ENCODE peak calls at places on chromosomes 16 and 17, in eight cellular contexts. One of them, this sample, is unnamed.

GRCh38 chr17:78925234-78925633 is at the start of gene TIMP2:
- DNase-seq in uterus: peak
- DNase-seq in H7: peak
- DNase-seq in OCI-LY7: peak
- DNase-seq in SK-N-MC: peak
- DNase-seq in HFF-Myc: peak
- DNase-seq in transverse colon: peak
- DNase-seq in colonic mucosa: peak
- DNase-seq in this sample: no peak

GRCh38 chr16:89855986-89856385 is 17.4 kb upstream of the TCF25 start:
- DNase-seq in uterus: no peak
- DNase-seq in H7: peak
- DNase-seq in OCI-LY7: no peak
- DNase-seq in SK-N-MC: no peak
- DNase-seq in HFF-Myc: no peak
- DNase-seq in transverse colon: no peak
- DNase-seq in colonic mucosa: no peak
- DNase-seq in this sample: no peak

GRCh38 chr17:68792042-68792685 is 163.0 kb downstream of the ABCA8 start:
- DNase-seq in uterus: no peak
- DNase-seq in H7: no peak
- DNase-seq in OCI-LY7: no peak
- DNase-seq in SK-N-MC: no peak
- DNase-seq in HFF-Myc: no peak
- DNase-seq in transverse colon: no peak
- DNase-seq in colonic mucosa: no peak
- DNase-seq in this sample: no peak

GRCh38 chr17:3002538-3003301 is 60.7 kb downstream of the OR1D5 start:
- DNase-seq in uterus: no peak
- DNase-seq in H7: no peak
- DNase-seq in OCI-LY7: peak
- DNase-seq in SK-N-MC: no peak
- DNase-seq in HFF-Myc: no peak
- DNase-seq in transverse colon: peak
- DNase-seq in colonic mucosa: peak
- DNase-seq in this sample: no peak

GRCh38 chr16:67013238-67013822 is 15.6 kb upstream of the CBFB start:
- DNase-seq in uterus: no peak
- DNase-seq in H7: peak
- DNase-seq in OCI-LY7: no peak
- DNase-seq in SK-N-MC: no peak
- DNase-seq in HFF-Myc: no peak
- DNase-seq in transverse colon: no peak
- DNase-seq in colonic mucosa: no peak
- DNase-seq in this sample: no peak

GRCh38 chr17:28008526-28008925 is 34.0 kb upstream of the NLK start:
- DNase-seq in uterus: no peak
- DNase-seq in H7: peak
- DNase-seq in OCI-LY7: peak
- DNase-seq in SK-N-MC: peak
- DNase-seq in HFF-Myc: peak
- DNase-seq in transverse colon: peak
- DNase-seq in colonic mucosa: peak
- DNase-seq in this sample: peak

GRCh38 chr17:50563095-50563511 is 2.6 kb downstream of the CACNA1G start:
- DNase-seq in uterus: no peak
- DNase-seq in H7: no peak
- DNase-seq in OCI-LY7: no peak
- DNase-seq in SK-N-MC: no peak
- DNase-seq in HFF-Myc: no peak
- DNase-seq in transverse colon: no peak
- DNase-seq in colonic mucosa: no peak
- DNase-seq in this sample: no peak

GRCh38 chr16:57229079-57229478 is 16.0 kb upstream of the ARL2BP start:
- DNase-seq in uterus: no peak
- DNase-seq in H7: no peak
- DNase-seq in OCI-LY7: no peak
- DNase-seq in SK-N-MC: no peak
- DNase-seq in HFF-Myc: no peak
- DNase-seq in transverse colon: no peak
- DNase-seq in colonic mucosa: no peak
- DNase-seq in this sample: no peak

GRCh38 chr17:47388825-47389224 is 65.1 kb downstream of the EFCAB13 start:
- DNase-seq in uterus: no peak
- DNase-seq in H7: no peak
- DNase-seq in OCI-LY7: no peak
- DNase-seq in SK-N-MC: no peak
- DNase-seq in HFF-Myc: no peak
- DNase-seq in transverse colon: no peak
- DNase-seq in colonic mucosa: no peak
- DNase-seq in this sample: peak

DNA sequence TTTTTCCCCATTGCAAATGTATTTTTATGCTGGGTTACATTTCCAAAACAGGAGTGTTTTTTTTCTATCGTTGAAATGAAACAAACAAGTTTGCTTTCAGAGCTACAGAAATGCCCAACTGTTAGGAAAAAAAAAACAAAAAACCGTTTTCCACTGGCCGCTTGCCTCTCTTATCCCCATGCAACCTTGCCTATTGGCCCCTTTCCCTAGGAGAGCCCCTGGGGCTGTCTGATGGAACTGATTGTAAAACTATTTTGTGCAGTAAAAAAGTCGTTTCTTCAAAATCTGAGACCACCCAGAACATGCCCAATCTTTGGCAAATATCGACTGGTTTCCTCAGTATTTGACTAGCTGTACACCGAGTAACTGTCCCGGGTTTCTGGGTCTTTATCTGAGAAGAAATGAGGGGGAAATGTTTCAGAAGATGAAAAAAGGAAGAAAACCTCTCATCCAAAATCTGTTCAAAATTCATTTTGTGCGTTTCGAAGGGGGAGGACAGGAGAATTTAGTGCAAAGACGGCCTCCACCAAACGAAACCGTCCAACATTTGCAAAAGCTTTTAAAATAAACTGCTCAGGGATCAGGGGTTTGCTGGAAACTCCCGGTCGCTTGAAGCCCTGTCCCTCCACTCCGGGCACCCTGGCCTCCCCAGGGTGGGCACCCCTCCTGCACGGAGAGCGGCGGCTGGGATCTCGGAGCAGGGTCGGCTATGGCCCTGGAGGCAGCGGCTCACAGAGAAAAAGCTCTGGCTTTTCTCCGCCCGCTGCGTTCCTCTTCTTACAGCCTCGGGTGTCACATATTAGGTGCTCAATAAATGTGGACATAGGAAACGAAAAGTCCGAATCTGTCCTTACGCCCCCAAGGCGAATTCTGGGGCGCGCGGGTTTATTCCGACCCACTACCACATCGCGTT is 1.0 kb upstream of the GNAO1 start:
- DNase-seq in uterus: peak
- DNase-seq in H7: peak
- DNase-seq in OCI-LY7: no peak
- DNase-seq in SK-N-MC: no peak
- DNase-seq in HFF-Myc: no peak
- DNase-seq in transverse colon: no peak
- DNase-seq in colonic mucosa: no peak
- DNase-seq in this sample: no peak
- H3K4me3 ChIP-seq in uterus: peak
- H3K4me3 ChIP-seq in H7: peak
- H3K4me3 ChIP-seq in OCI-LY7: no peak
- H3K4me3 ChIP-seq in SK-N-MC: peak
- H3K4me3 ChIP-seq in HFF-Myc: peak
- H3K4me3 ChIP-seq in transverse colon: peak
- H3K4me3 ChIP-seq in colonic mucosa: peak
- H3K4me3 ChIP-seq in this sample: peak

DNA sequence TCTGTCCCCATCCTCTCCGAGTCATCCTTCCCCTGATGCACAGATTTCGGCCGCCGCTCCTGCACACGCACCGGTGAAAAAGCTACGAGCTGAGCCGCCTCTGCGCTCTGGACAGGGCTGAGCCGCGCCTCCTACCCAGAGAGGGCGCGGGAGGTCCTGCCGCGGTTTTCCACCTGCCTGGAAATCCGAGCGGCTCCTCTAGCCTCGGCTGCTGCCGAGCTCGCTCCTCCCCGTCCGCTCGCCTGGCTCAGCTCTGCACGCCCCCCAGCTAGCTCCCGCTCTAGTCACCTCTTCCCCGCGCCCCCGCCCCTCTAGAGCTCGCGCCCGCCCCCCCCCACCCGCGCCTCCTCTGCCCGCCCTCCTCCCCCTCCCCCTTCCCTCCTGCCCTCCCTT is 198 bp upstream of the SHISA9 start:
- DNase-seq in uterus: no peak
- DNase-seq in H7: peak
- DNase-seq in OCI-LY7: no peak
- DNase-seq in SK-N-MC: no peak
- DNase-seq in HFF-Myc: no peak
- DNase-seq in transverse colon: no peak
- DNase-seq in colonic mucosa: no peak
- DNase-seq in this sample: no peak
- H3K4me3 ChIP-seq in uterus: no peak
- H3K4me3 ChIP-seq in H7: peak
- H3K4me3 ChIP-seq in OCI-LY7: no peak
- H3K4me3 ChIP-seq in SK-N-MC: peak
- H3K4me3 ChIP-seq in HFF-Myc: no peak
- H3K4me3 ChIP-seq in transverse colon: no peak
- H3K4me3 ChIP-seq in colonic mucosa: no peak
- H3K4me3 ChIP-seq in this sample: no peak

GRCh38 chr16:70682239-70683145 is 3.4 kb downstream of the MTSS2 start:
- DNase-seq in uterus: no peak
- DNase-seq in H7: no peak
- DNase-seq in OCI-LY7: no peak
- DNase-seq in SK-N-MC: no peak
- DNase-seq in HFF-Myc: no peak
- DNase-seq in transverse colon: no peak
- DNase-seq in colonic mucosa: no peak
- DNase-seq in this sample: no peak
- H3K4me3 ChIP-seq in uterus: no peak
- H3K4me3 ChIP-seq in H7: no peak
- H3K4me3 ChIP-seq in OCI-LY7: no peak
- H3K4me3 ChIP-seq in SK-N-MC: no peak
- H3K4me3 ChIP-seq in HFF-Myc: peak
- H3K4me3 ChIP-seq in transverse colon: no peak
- H3K4me3 ChIP-seq in colonic mucosa: no peak
- H3K4me3 ChIP-seq in this sample: peak

DNA sequence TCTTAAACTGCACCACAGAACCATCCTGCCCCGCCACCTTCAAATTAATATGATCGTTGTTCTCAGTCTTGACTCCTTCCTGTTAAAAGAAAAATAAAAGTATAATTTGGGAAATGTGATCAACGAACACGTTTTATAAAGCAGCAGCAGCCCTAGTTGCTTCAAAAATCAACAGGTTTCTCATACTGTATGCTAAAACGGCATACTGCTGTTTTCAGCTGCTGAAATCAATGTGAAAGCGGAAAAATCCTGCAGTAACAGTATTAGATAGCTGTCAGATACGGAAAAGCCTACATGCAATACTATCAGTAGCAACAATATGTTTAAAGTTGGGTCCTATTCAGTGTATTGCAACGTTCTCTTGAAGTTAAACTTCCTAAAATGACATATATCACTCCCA is 1.6 kb downstream of the SUMO2 start:
- DNase-seq in uterus: no peak
- DNase-seq in H7: peak
- DNase-seq in OCI-LY7: no peak
- DNase-seq in SK-N-MC: no peak
- DNase-seq in HFF-Myc: no peak
- DNase-seq in transverse colon: no peak
- DNase-seq in colonic mucosa: no peak
- DNase-seq in this sample: no peak
- H3K4me3 ChIP-seq in uterus: peak
- H3K4me3 ChIP-seq in H7: peak
- H3K4me3 ChIP-seq in OCI-LY7: peak
- H3K4me3 ChIP-seq in SK-N-MC: peak
- H3K4me3 ChIP-seq in HFF-Myc: peak
- H3K4me3 ChIP-seq in transverse colon: peak
- H3K4me3 ChIP-seq in colonic mucosa: peak
- H3K4me3 ChIP-seq in this sample: peak

DNA sequence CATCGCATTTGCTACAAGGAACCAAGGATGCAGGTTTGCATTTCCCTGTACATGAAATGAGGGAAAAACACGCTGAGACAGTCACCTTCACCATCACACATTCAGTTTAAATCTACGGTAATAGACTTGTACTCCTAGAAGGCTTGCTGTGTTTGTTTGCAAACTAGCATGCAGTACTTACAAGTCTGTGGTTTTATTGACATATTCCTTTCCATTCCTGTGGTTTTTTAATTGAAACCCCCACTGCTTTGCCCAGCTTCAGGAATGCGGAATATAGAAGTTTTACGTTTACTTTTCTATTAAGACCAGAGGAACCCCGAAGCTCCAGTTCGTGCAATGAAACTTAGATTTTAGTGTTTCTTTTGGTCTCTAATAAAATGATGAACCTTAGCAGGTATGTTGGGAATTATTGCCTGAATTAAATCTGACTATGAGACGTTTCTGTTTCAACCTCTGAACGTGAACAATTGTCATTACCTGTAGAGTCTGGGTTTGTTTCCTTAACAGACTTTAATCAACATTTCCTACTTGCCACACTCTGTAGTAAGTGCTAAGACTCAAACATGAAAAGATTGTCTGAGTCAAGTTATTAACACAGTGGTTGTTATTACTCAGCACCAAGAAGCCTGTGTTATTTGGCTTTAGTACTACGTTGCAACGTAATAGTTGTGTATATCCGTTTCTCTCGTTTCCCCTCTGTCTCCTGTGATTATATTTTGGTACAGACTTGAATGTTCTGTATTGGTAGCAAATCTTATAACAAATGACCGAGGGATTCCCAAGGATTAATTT is 793.3 kb upstream of the GOT2 start:
- DNase-seq in uterus: no peak
- DNase-seq in H7: no peak
- DNase-seq in OCI-LY7: no peak
- DNase-seq in SK-N-MC: peak
- DNase-seq in HFF-Myc: peak
- DNase-seq in transverse colon: no peak
- DNase-seq in colonic mucosa: no peak
- DNase-seq in this sample: no peak
- H3K4me3 ChIP-seq in uterus: no peak
- H3K4me3 ChIP-seq in H7: no peak
- H3K4me3 ChIP-seq in OCI-LY7: no peak
- H3K4me3 ChIP-seq in SK-N-MC: peak
- H3K4me3 ChIP-seq in HFF-Myc: no peak
- H3K4me3 ChIP-seq in transverse colon: no peak
- H3K4me3 ChIP-seq in colonic mucosa: no peak
- H3K4me3 ChIP-seq in this sample: no peak